ENCODE peak calls at places on chromosomes 12 and 14, in eight cellular contexts. J, K, Z, G, B, A, D and O are unnamed samples.

GRCh38 chr12:47561746-47562145 is 144.1 kb downstream of the RPAP3 start:
- DNase-seq in J (no peak), K (no peak), Z (no peak), G (no peak), B (no peak), A (no peak), D (no peak), O (no peak)

GRCh38 chr12:109741286-109741969 is 27.8 kb downstream of the FAM222A start:
- DNase-seq in J (peak), K (no peak), Z (no peak), G (peak), B (no peak), A (no peak), D (no peak), O (no peak)

GRCh38 chr12:47066278-47067048 is 13.0 kb upstream of the PCED1B start:
- DNase-seq in J (no peak), K (no peak), Z (no peak), G (no peak), B (no peak), A (no peak), D (no peak), O (no peak)

GRCh38 chr12:49936895-49937294 is 13.6 kb upstream of the AQP2 start:
- DNase-seq in J (no peak), K (no peak), Z (no peak), G (no peak), B (no peak), A (no peak), D (no peak), O (no peak)

GRCh38 chr14:68787235-68787727 is 5.6 kb downstream of the ZFP36L1 start:
- DNase-seq in J (peak), K (no peak), Z (no peak), G (no peak), B (no peak), A (peak), D (no peak), O (peak)

GRCh38 chr14:104364830-104365229 is 214.7 kb upstream of the C14orf180 start:
- DNase-seq in J (no peak), K (no peak), Z (no peak), G (no peak), B (no peak), A (no peak), D (no peak), O (no peak)

GRCh38 chr12:38776657-38777056 is 128.7 kb downstream of the CPNE8 start:
- DNase-seq in J (no peak), K (no peak), Z (no peak), G (no peak), B (no peak), A (no peak), D (no peak), O (no peak)

GRCh38 chr14:67285876-67286452 is 44.7 kb downstream of the PALS1 start:
- DNase-seq in J (no peak), K (no peak), Z (no peak), G (no peak), B (no peak), A (no peak), D (no peak), O (no peak)

GRCh38 chr12:113232787-113233585 is 11.7 kb downstream of the TPCN1 start:
- DNase-seq in J (peak), K (no peak), Z (no peak), G (peak), B (no peak), A (no peak), D (no peak), O (peak)

GRCh38 chr12:10501031-10501430 is 4.7 kb upstream of the EIF2S3B start:
- DNase-seq in J (no peak), K (no peak), Z (no peak), G (no peak), B (no peak), A (no peak), D (no peak), O (no peak)

GRCh38 chr14:24070285-24071143 is 848 bp upstream of the CPNE6 start:
- DNase-seq in J (no peak), K (no peak), Z (no peak), G (no peak), B (no peak), A (no peak), D (no peak), O (no peak)

GRCh38 chr12:95789126-95790024 is 1.2 kb downstream of the NTN4 start:
- DNase-seq in J (peak), K (no peak), Z (peak), G (peak), B (no peak), A (peak), D (peak), O (no peak)

GRCh38 chr12:108324678-108325358 is 14.3 kb downstream of the CMKLR1 start:
- DNase-seq in J (no peak), K (no peak), Z (no peak), G (no peak), B (no peak), A (no peak), D (no peak), O (no peak)

GRCh38 chr12:121240484-121241202 is 30.7 kb downstream of the P2RX4 start:
- DNase-seq in J (peak), K (peak), Z (no peak), G (peak), B (peak), A (peak), D (no peak), O (peak)

GRCh38 chr14:26128931-26129674 is 468.7 kb downstream of the NOVA1 start:
- DNase-seq in J (no peak), K (no peak), Z (no peak), G (no peak), B (no peak), A (no peak), D (no peak), O (no peak)

GRCh38 chr14:95760596-95760995 is 46.7 kb upstream of the TCL1A start:
- DNase-seq in J (no peak), K (no peak), Z (no peak), G (no peak), B (no peak), A (no peak), D (no peak), O (no peak)

GRCh38 chr12:123807670-123808069 is 45.6 kb downstream of the DNAH10 start:
- DNase-seq in J (no peak), K (no peak), Z (no peak), G (no peak), B (no peak), A (no peak), D (no peak), O (no peak)

GRCh38 chr12:89135976-89136634 is 216.2 kb downstream of the DUSP6 start:
- DNase-seq in J (no peak), K (no peak), Z (no peak), G (no peak), B (no peak), A (no peak), D (no peak), O (no peak)

GRCh38 chr14:89833120-89833521 is 121.4 kb downstream of the EFCAB11 start:
- DNase-seq in J (no peak), K (no peak), Z (no peak), G (no peak), B (no peak), A (no peak), D (no peak), O (no peak)
- TF ChIP-seq CTCF in J (no peak), K (no peak), Z (no peak), G (no peak), B (no peak), A (no peak), D (no peak), O (no peak)

DNA sequence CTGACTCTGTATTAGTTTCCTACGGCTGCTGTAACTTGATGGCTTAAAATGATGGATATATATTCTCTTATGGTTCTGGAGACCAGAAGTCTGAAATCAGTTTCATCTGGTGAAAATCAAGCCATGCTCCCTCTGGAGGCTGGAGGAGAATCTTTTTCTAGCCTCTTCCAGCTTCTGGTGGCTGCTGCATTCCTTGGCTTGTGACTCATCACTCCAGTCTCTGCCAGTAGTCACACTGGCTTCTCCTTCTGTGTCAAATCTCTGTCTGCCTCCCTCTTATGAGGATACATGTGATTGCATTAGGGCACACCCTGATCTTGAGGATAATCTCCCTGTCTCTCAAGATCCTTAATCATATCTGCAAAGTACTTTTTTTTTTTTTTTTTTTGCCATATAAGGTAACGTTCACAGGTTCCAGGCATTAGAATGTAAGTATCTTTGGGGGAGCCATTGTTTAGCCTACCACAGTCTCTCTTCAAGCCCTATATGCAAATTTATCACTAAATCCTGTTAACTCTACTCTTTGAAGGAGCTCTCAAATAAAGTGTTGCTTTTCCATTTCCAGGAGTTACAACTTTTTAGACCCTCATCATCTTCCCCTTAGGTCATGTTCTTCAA is 17.8 kb downstream of the DNAL1 start:
- DNase-seq in J (no peak), K (no peak), Z (no peak), G (peak), B (no peak), A (peak), D (no peak), O (no peak)
- TF ChIP-seq CTCF in J (no peak), K (no peak), Z (no peak), G (peak), B (peak), A (no peak), D (peak), O (no peak)

DNA sequence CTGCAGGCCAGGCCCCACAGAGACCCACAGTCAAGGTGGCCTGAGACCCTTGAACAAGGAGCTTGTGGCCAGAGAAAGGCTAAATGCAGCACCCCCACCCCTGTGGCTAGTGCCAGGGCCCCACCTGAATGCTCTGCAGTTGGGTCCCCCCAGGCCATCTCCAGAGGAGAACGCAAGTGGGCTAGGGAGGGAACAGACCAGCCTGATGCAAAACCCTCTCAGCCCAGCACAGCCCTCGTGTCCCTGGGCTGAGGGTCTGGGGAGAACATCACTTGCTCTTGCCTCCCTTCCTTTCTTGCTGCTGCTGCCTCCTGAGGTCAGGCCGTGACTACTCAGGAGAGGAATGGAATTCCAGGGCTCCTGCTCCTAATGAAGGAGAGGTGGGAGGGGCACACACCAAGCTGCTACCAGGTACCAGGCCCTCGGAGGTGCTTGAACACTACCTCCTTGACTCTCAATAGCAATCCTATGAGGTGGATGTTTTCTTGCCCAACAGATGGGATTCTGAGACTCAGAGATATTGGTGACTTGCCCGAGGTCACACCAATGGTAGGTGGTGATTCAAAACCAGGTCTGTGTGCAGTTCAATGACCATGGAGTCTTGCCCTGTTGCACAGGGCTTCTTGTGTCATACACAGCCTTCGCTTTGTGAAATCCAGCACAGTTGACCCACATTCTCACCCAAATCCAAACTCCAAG is 45.5 kb downstream of the PSMA6 start:
- DNase-seq in J (no peak), K (no peak), Z (no peak), G (no peak), B (no peak), A (no peak), D (no peak), O (no peak)
- TF ChIP-seq CTCF in J (no peak), K (no peak), Z (no peak), G (no peak), B (no peak), A (no peak), D (no peak), O (no peak)

GRCh38 chr12:2462087-2462486 is 332.7 kb upstream of the FKBP4 start:
- DNase-seq in J (no peak), K (no peak), Z (no peak), G (no peak), B (no peak), A (no peak), D (no peak), O (no peak)
- TF ChIP-seq CTCF in J (no peak), K (no peak), Z (no peak), G (no peak), B (no peak), A (no peak), D (no peak), O (no peak)

DNA sequence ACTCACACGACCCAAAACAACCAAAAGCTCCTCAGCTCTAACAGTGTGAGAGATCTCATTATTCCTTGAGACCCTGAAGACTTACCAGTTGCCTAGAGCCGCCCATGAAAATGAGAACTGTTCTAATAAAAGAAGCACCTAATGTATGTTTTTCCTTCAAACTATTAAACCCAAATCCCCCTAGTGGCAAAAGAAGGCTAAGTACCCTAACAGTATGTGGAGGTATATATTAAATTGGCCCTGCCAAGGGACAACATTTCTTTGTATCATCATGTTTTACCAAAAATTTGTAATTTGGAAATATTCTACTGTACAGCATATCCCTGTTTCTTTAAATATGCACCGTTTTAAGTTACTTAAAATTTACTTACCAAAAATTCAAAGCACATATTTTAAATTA is 38.0 kb upstream of the PPFIA2 start:
- DNase-seq in J (no peak), K (no peak), Z (no peak), G (no peak), B (no peak), A (no peak), D (no peak), O (no peak)
- TF ChIP-seq CTCF in J (no peak), K (no peak), Z (peak), G (no peak), B (no peak), A (no peak), D (peak), O (no peak)

GRCh38 chr14:41586237-41586636 is 20.4 kb upstream of the LRFN5 start:
- DNase-seq in J (no peak), K (no peak), Z (no peak), G (no peak), B (no peak), A (no peak), D (no peak), O (no peak)
- TF ChIP-seq CTCF in J (no peak), K (no peak), Z (no peak), G (no peak), B (no peak), A (no peak), D (no peak), O (no peak)

GRCh38 chr12:77152623-77153193 is 87.3 kb upstream of the E2F7 start:
- DNase-seq in J (no peak), K (peak), Z (no peak), G (no peak), B (no peak), A (no peak), D (no peak), O (no peak)
- TF ChIP-seq CTCF in J (peak), K (peak), Z (no peak), G (peak), B (peak), A (peak), D (peak), O (no peak)

GRCh38 chr12:68853396-68854077 is 45.6 kb downstream of the MDM2 start:
- DNase-seq in J (no peak), K (no peak), Z (no peak), G (no peak), B (no peak), A (no peak), D (no peak), O (no peak)
- TF ChIP-seq CTCF in J (no peak), K (no peak), Z (no peak), G (no peak), B (no peak), A (no peak), D (no peak), O (no peak)

GRCh38 chr12:51264297-51264696 is 5.9 kb downstream of the SMAGP start:
- DNase-seq in J (no peak), K (no peak), Z (no peak), G (no peak), B (no peak), A (no peak), D (no peak), O (no peak)

GRCh38 chr12:51263341-51263740 is 6.9 kb downstream of the SMAGP start:
- DNase-seq in J (no peak), K (no peak), Z (no peak), G (no peak), B (no peak), A (no peak), D (no peak), O (no peak)

GRCh38 chr12:51265024-51265423 is 5.2 kb downstream of the SMAGP start:
- DNase-seq in J (no peak), K (no peak), Z (no peak), G (no peak), B (no peak), A (no peak), D (no peak), O (no peak)

GRCh38 chr12:51262758-51263177 is 7.4 kb downstream of the SMAGP start:
- DNase-seq in J (peak), K (peak), Z (peak), G (no peak), B (no peak), A (peak), D (peak), O (peak)
- TF ChIP-seq CTCF in J (peak), K (no peak), Z (peak), G (peak), B (peak), A (peak), D (peak), O (peak)